ENCODE peak calls at places on chromosomes 16 and 17, in ten cellular contexts. K is A549, X is breast epithelium, Y is heart left ventricle, B is testis, C is Peyer's patch, T is tibial nerve, R is prostate gland, G is adrenal gland, J is stomach. L is an unnamed sample.

GRCh38 chr17:27408891-27409290 is 47.4 kb upstream of the KSR1 start:
- DNase-seq in K (peak; percentile 19), X (no peak), Y (no peak), B (no peak), C (no peak), T (no peak), R (no peak), G (no peak), J (peak; percentile 10), L (peak; percentile 71)

GRCh38 chr17:4040784-4041183 is 76.5 kb upstream of the ATP2A3 start:
- DNase-seq in K (no peak), X (no peak), Y (no peak), B (no peak), C (no peak), T (no peak), R (no peak), G (no peak), J (no peak), L (no peak)

GRCh38 chr16:79047337-79047736 is 553.2 kb downstream of the MAF start:
- DNase-seq in K (peak; percentile 17), X (no peak), Y (no peak), B (no peak), C (no peak), T (no peak), R (no peak), G (no peak), J (no peak), L (no peak)

GRCh38 chr17:75601057-75601987 is 13.7 kb downstream of the MYO15B start:
- DNase-seq in K (peak; percentile 88), X (no peak), Y (no peak), B (peak; percentile 69), C (peak; percentile 61), T (peak; percentile 54), R (no peak), G (peak; percentile 57), J (peak; percentile 74), L (no peak)

GRCh38 chr17:39098474-39099090 is 52.9 kb downstream of the PLXDC1 start:
- DNase-seq in K (no peak), X (no peak), Y (no peak), B (no peak), C (no peak), T (no peak), R (no peak), G (no peak), J (no peak), L (no peak)

GRCh38 chr17:14301761-14302401 is 1.0 kb downstream of the HS3ST3B1 start:
- DNase-seq in K (peak; percentile 29), X (no peak), Y (no peak), B (peak; percentile 45), C (peak; percentile 60), T (no peak), R (no peak), G (peak; percentile 49), J (peak; percentile 48), L (no peak)

GRCh38 chr17:49454050-49454449 is 39.4 kb upstream of the PHB1 start:
- DNase-seq in K (peak; percentile 17), X (peak; percentile 66), Y (no peak), B (peak; percentile 66), C (no peak), T (no peak), R (no peak), G (no peak), J (no peak), L (no peak)

GRCh38 chr16:31008154-31008950 is 2.1 kb downstream of the STX1B start:
- DNase-seq in K (no peak), X (no peak), Y (no peak), B (no peak), C (no peak), T (no peak), R (no peak), G (no peak), J (no peak), L (no peak)

GRCh38 chr17:28698253-28698941 is 13.3 kb downstream of the PROCA1 start:
- DNase-seq in K (peak; percentile 86), X (no peak), Y (no peak), B (no peak), C (no peak), T (no peak), R (no peak), G (no peak), J (peak; percentile 76), L (no peak)

GRCh38 chr17:19948100-19948943 is 29.3 kb downstream of the AKAP10 start:
- DNase-seq in K (peak; percentile 24), X (no peak), Y (no peak), B (no peak), C (no peak), T (no peak), R (peak; percentile 26), G (no peak), J (no peak), L (no peak)

GRCh38 chr17:44362056-44362355 is 1.6 kb downstream of the FAM171A2 start:
- DNase-seq in K (no peak), X (no peak), Y (no peak), B (no peak), C (no peak), T (no peak), R (no peak), G (no peak), J (no peak), L (no peak)

DNA sequence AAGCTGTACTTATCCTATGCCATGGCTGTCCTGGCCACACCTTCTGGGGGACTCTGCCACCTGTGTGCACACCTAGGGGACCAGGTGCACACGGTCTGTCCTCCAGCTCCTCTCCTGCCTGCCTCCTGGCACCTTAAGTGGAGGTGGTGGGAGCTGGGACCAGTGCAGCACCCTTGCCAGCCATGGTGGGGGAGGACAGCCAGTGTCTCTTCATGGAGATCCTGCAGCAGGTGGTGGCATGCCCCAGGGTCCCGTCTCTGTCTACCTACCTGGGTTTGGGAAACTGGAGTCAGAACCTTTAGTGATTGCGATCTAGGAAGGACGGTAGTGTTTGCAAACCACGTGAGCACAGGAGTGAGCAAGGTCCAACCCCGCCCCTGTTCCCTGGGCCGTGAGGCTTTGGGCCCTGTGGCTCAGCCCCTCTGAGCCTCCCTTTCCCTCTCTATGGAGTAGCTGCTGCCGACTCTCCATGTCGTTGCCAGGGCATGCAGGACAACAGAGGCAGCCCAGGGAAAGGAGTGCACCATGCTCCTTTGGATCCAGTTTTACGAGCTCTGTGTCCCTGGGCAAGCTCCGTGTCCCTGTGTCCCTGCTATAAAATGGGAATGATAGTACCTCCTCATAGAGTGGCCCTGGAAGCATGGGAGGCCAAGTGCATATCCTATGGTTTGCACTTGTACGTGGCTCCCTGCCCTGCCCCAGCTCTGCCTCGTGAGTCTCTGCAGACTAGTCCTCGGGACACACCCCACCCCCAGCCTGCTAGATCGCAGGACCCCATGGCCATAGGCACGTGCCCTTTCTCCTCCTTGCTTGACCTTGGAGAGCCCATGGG is 7.1 kb downstream of the ADGRG1 start:
- DNase-seq in K (no peak), X (no peak), Y (no peak), B (no peak), C (no peak), T (no peak), R (no peak), G (no peak), J (peak; percentile 75), L (no peak)
- TF ChIP-seq POLR2A in K (no peak), X (no peak), Y (no peak), B (no peak), C (peak; percentile 31), T (no peak), R (no peak), G (no peak), J (no peak), L (no peak)

DNA sequence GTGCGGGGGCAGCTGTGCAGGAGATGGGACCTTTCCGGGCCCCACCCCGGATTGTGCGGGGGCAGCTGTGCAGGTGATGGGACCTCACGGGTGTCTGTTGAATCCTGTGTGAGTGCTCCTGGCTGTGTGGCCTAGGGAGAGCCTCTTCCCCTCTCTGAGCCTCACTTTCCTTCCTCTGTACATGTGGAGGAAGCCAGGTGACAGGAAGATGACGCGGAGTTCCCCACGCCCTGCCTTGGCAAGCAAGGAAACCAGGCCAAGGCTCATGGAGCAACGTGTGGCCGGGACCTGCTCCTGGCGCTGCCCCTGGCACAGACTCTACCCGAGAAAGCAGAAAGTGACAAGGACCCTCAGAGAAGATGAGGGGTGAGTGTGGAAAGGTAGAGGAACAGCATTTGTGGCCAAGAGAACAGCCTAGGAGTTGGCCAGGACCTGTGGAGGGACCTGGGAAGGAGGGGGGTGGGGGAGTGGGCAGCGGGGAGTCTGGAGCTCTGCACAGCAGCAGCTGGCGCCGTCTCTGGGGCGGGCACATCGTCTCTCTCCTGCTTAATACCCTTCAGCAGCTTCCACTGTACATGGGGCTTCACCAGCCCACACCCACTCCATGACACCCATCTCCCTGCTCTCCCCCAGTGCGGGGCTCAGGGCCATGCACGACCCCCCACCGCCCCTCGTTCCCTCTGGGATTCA is 38.4 kb upstream of the PABPN1L start:
- DNase-seq in K (no peak), X (no peak), Y (no peak), B (no peak), C (no peak), T (no peak), R (no peak), G (peak; percentile 69), J (no peak), L (no peak)
- H3K4me3 ChIP-seq in K (no peak overlapping the region), X (no peak overlapping the region), Y (no peak overlapping the region), B (no peak overlapping the region), C (no peak overlapping the region), T (no peak overlapping the region), R (no peak overlapping the region), G (peak overlapping the region; percentile 52), J (no peak overlapping the region), L (no peak overlapping the region)

GRCh38 chr17:16446338-16446983 is 31.1 kb downstream of the TRPV2 start:
- DNase-seq in K (peak; percentile 44), X (no peak), Y (no peak), B (no peak), C (no peak), T (no peak), R (no peak), G (no peak), J (no peak), L (no peak)
- TF ChIP-seq CTCF in K (no peak), X (no peak), Y (no peak), B (no peak), C (no peak), T (no peak), R (no peak), G (no peak), J (no peak), L (no peak)

DNA sequence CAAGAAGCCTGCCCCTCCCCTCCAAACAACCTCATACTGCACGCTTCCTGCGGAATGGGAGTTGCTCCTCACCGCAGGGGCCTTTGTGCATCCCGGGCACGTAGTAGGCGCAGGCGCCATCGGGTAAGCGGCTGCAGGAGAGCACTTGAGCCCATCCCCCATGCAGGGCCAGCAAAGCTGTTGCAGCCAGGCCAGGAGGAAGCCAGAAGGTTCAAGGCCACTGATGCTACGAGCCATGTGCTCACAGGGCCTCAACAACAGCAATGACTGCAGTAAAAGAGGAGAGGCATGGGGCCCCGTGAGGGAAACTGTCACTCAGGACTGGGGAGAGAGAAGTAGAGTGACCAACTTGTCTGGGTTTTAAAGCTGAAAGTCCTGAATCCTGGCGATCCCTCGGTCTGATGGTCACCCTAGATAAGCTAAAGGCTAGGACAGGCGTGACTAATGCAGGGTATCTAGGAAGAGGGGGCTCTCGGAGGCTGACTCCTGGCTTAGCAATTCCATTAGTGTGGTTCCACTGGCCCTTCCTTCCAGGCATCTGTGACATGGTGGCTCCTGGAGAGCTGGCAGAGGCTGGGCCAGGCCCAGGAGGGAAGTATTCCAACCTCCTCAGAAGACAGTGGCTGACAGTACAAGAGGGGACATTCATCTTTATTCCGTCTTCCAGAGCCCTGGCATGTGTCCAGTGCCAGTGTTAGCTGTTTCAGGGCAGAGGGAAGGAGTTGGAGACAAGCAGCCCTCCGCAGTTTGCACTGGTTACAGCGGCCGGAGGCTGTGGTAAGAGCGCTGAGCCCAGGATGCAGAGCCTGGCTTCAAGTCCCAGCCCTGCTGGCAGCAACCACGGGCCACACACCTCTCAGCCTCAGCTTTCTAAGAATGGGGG is 20.8 kb downstream of the GOSR2 start:
- DNase-seq in K (no peak), X (no peak), Y (no peak), B (peak; percentile 62), C (no peak), T (peak; percentile 18), R (no peak), G (no peak), J (no peak), L (no peak)
- TF ChIP-seq POLR2A in K (no peak), X (no peak), Y (no peak), B (no peak), C (no peak), T (no peak), R (no peak), G (no peak), J (no peak), L (no peak)